ENCODE peak calls at places on chromosome 10, in six cellular contexts. One of them, this sample, is unnamed.

GRCh38 chr10:48442090-48442808 is 135.8 kb downstream of the MAPK8 start:
- DNase-seq in GM23338: no peak
- DNase-seq in GM12891: no peak
- DNase-seq in effector memory CD8-positive, alpha-beta T cell: no peak
- DNase-seq in dermis microvascular lymphatic vessel endothelial cell: no peak
- DNase-seq in mesenteric fat pad: no peak
- DNase-seq in this sample: no peak

GRCh38 chr10:120607710-120608703 is 151.0 kb downstream of the PLPP4 start:
- DNase-seq in GM23338: no peak
- DNase-seq in GM12891: no peak
- DNase-seq in effector memory CD8-positive, alpha-beta T cell: no peak
- DNase-seq in dermis microvascular lymphatic vessel endothelial cell: no peak
- DNase-seq in mesenteric fat pad: no peak
- DNase-seq in this sample: no peak

GRCh38 chr10:119642556-119643111 is 8.5 kb upstream of the BAG3 start:
- DNase-seq in GM23338: no peak
- DNase-seq in GM12891: no peak
- DNase-seq in effector memory CD8-positive, alpha-beta T cell: peak
- DNase-seq in dermis microvascular lymphatic vessel endothelial cell: no peak
- DNase-seq in mesenteric fat pad: no peak
- DNase-seq in this sample: no peak

GRCh38 chr10:71974489-71975011 is 10.4 kb downstream of the CHST3 start:
- DNase-seq in GM23338: no peak
- DNase-seq in GM12891: peak
- DNase-seq in effector memory CD8-positive, alpha-beta T cell: no peak
- DNase-seq in dermis microvascular lymphatic vessel endothelial cell: peak
- DNase-seq in mesenteric fat pad: no peak
- DNase-seq in this sample: peak

GRCh38 chr10:58435297-58435696 is 50.1 kb downstream of the TFAM start:
- DNase-seq in GM23338: peak
- DNase-seq in GM12891: no peak
- DNase-seq in effector memory CD8-positive, alpha-beta T cell: no peak
- DNase-seq in dermis microvascular lymphatic vessel endothelial cell: peak
- DNase-seq in mesenteric fat pad: no peak
- DNase-seq in this sample: no peak

GRCh38 chr10:3777876-3778707 is 6.9 kb downstream of the KLF6 start:
- DNase-seq in GM23338: no peak
- DNase-seq in GM12891: no peak
- DNase-seq in effector memory CD8-positive, alpha-beta T cell: no peak
- DNase-seq in dermis microvascular lymphatic vessel endothelial cell: peak
- DNase-seq in mesenteric fat pad: no peak
- DNase-seq in this sample: no peak

GRCh38 chr10:12501851-12502525 is 152.6 kb downstream of the CAMK1D start:
- DNase-seq in GM23338: no peak
- DNase-seq in GM12891: no peak
- DNase-seq in effector memory CD8-positive, alpha-beta T cell: no peak
- DNase-seq in dermis microvascular lymphatic vessel endothelial cell: no peak
- DNase-seq in mesenteric fat pad: peak
- DNase-seq in this sample: no peak

GRCh38 chr10:101656915-101657314 is 38.1 kb downstream of the FBXW4 start:
- DNase-seq in GM23338: no peak
- DNase-seq in GM12891: no peak
- DNase-seq in effector memory CD8-positive, alpha-beta T cell: no peak
- DNase-seq in dermis microvascular lymphatic vessel endothelial cell: no peak
- DNase-seq in mesenteric fat pad: no peak
- DNase-seq in this sample: no peak

GRCh38 chr10:103653581-103654020 is 160.1 kb downstream of the NEURL1 start:
- DNase-seq in GM23338: no peak
- DNase-seq in GM12891: no peak
- DNase-seq in effector memory CD8-positive, alpha-beta T cell: no peak
- DNase-seq in dermis microvascular lymphatic vessel endothelial cell: no peak
- DNase-seq in mesenteric fat pad: no peak
- DNase-seq in this sample: no peak

GRCh38 chr10:6478722-6479121 is 101.4 kb downstream of the PRKCQ start:
- DNase-seq in GM23338: peak
- DNase-seq in GM12891: no peak
- DNase-seq in effector memory CD8-positive, alpha-beta T cell: no peak
- DNase-seq in dermis microvascular lymphatic vessel endothelial cell: no peak
- DNase-seq in mesenteric fat pad: no peak
- DNase-seq in this sample: no peak

GRCh38 chr10:80664071-80664680 is 126.5 kb downstream of the SH2D4B start:
- DNase-seq in GM23338: peak
- DNase-seq in GM12891: peak
- DNase-seq in effector memory CD8-positive, alpha-beta T cell: peak
- DNase-seq in dermis microvascular lymphatic vessel endothelial cell: peak
- DNase-seq in mesenteric fat pad: no peak
- DNase-seq in this sample: peak